ENCODE peak calls at places on chromosomes 6 and 20, in four cellular contexts. H is astrocyte of the spinal cord, E is transverse colon, S is amniotic stem cell. W is an unnamed sample.

GRCh38 chr20:34377072-34377847 is 14.2 kb downstream of the ITCH start:
- DNase-seq in E (no peak), S (no peak), H (no peak), W (no peak)

GRCh38 chr6:12890171-12890790 is 173.7 kb downstream of the PHACTR1 start:
- DNase-seq in S (no peak), E (no peak), H (no peak), W (no peak)

GRCh38 chr6:100339574-100340255 is 125.0 kb downstream of the SIM1 start:
- DNase-seq in H (no peak), S (no peak), E (no peak), W (no peak)

GRCh38 chr6:2471474-2471873 is 226.1 kb upstream of the GMDS start:
- DNase-seq in H (no peak), S (no peak), E (no peak), W (no peak)

GRCh38 chr20:14916360-14916759 is 578.9 kb upstream of the FLRT3 start:
- DNase-seq in E (no peak), H (no peak), S (no peak), W (no peak)

GRCh38 chr6:149806127-149806526 is 56.6 kb downstream of the PCMT1 start:
- DNase-seq in E (no peak), H (peak; percentile 5), S (no peak), W (no peak)

GRCh38 chr6:15653581-15653980 is 9.2 kb downstream of the DTNBP1 start:
- DNase-seq in E (no peak), H (no peak), S (no peak), W (no peak)

GRCh38 chr6:106444777-106445507 is 84.4 kb downstream of the CRYBG1 start:
- DNase-seq in E (no peak), S (peak; percentile 40), H (peak; percentile 61), W (no peak)

GRCh38 chr20:5195655-5196054 is 68.8 kb downstream of the CDS2 start:
- DNase-seq in E (no peak), S (no peak), H (peak; percentile 42), W (no peak)

GRCh38 chr6:5205035-5205469 is 55.7 kb downstream of the LYRM4 start:
- DNase-seq in S (no peak), H (no peak), E (no peak), W (no peak)

GRCh38 chr6:118761643-118762042 is 110.3 kb upstream of the CEP85L start:
- DNase-seq in H (no peak), E (no peak), S (no peak), W (no peak)

GRCh38 chr6:33599413-33599911 is 19.4 kb upstream of the BAK1 start:
- DNase-seq in H (no peak), S (no peak), E (no peak), W (no peak)

GRCh38 chr6:129692467-129692866 is 17.5 kb downstream of the ARHGAP18 start:
- DNase-seq in S (no peak), H (no peak), E (no peak), W (no peak)

GRCh38 chr6:7389162-7389450 is 436 bp downstream of the CAGE1 start:
- DNase-seq in H (no peak), E (no peak), S (no peak), W (no peak)

GRCh38 chr6:71721642-71722041 is 164.7 kb upstream of the RIMS1 start:
- DNase-seq in S (no peak), H (peak; percentile 67), E (no peak), W (no peak)

GRCh38 chr20:3797226-3797545 is 1.1 kb downstream of the CDC25B start:
- DNase-seq in H (no peak), E (no peak), S (no peak), W (no peak)

GRCh38 chr20:10185741-10186558 is 32.7 kb upstream of the SNAP25 start:
- DNase-seq in S (no peak), H (no peak), E (no peak), W (no peak)

GRCh38 chr20:23710771-23711170 is 21.9 kb upstream of the CST4 start:
- DNase-seq in S (no peak), E (no peak), H (no peak), W (no peak)

GRCh38 chr6:36695414-36695813 is 2.2 kb upstream of the RAB44 start:
- DNase-seq in S (no peak), H (no peak), E (no peak), W (no peak)